ENCODE peak calls at places on chromosomes 16 and 17, in six cellular contexts. One of them, this sample, is unnamed.

GRCh38 chr17:21239680-21240374 is 13.4 kb downstream of the NATD1 start:
- DNase-seq in neural crest cell: no peak
- DNase-seq in kidney epithelial cell: no peak
- DNase-seq in glomerular endothelial cell: no peak
- DNase-seq in fibroblast of lung: peak
- DNase-seq in dermis blood vessel endothelial cell: peak
- DNase-seq in this sample: peak

GRCh38 chr17:47634870-47635269 is 14.8 kb upstream of the KPNB1 start:
- DNase-seq in neural crest cell: no peak
- DNase-seq in kidney epithelial cell: no peak
- DNase-seq in glomerular endothelial cell: no peak
- DNase-seq in fibroblast of lung: no peak
- DNase-seq in dermis blood vessel endothelial cell: no peak
- DNase-seq in this sample: no peak

GRCh38 chr16:4053663-4054479 is 62.4 kb downstream of the ADCY9 start:
- DNase-seq in neural crest cell: no peak
- DNase-seq in kidney epithelial cell: no peak
- DNase-seq in glomerular endothelial cell: peak
- DNase-seq in fibroblast of lung: peak
- DNase-seq in dermis blood vessel endothelial cell: peak
- DNase-seq in this sample: no peak

GRCh38 chr17:4969551-4970231 is 2.1 kb upstream of the SPAG7 start:
- DNase-seq in neural crest cell: no peak
- DNase-seq in kidney epithelial cell: no peak
- DNase-seq in glomerular endothelial cell: no peak
- DNase-seq in fibroblast of lung: peak
- DNase-seq in dermis blood vessel endothelial cell: no peak
- DNase-seq in this sample: no peak

GRCh38 chr16:85072947-85073346 is 39.3 kb downstream of the CIBAR2 start:
- DNase-seq in neural crest cell: no peak
- DNase-seq in kidney epithelial cell: no peak
- DNase-seq in glomerular endothelial cell: no peak
- DNase-seq in fibroblast of lung: peak
- DNase-seq in dermis blood vessel endothelial cell: no peak
- DNase-seq in this sample: peak

GRCh38 chr16:27641260-27641659 is 91.3 kb downstream of the KATNIP start:
- DNase-seq in neural crest cell: no peak
- DNase-seq in kidney epithelial cell: no peak
- DNase-seq in glomerular endothelial cell: no peak
- DNase-seq in fibroblast of lung: no peak
- DNase-seq in dermis blood vessel endothelial cell: no peak
- DNase-seq in this sample: no peak

GRCh38 chr16:84362410-84362809 is 5.9 kb upstream of the ATP2C2 start:
- DNase-seq in neural crest cell: peak
- DNase-seq in kidney epithelial cell: no peak
- DNase-seq in glomerular endothelial cell: no peak
- DNase-seq in fibroblast of lung: no peak
- DNase-seq in dermis blood vessel endothelial cell: no peak
- DNase-seq in this sample: no peak

GRCh38 chr17:82962163-82962720 is 117.2 kb upstream of the METRNL start:
- DNase-seq in neural crest cell: no peak
- DNase-seq in kidney epithelial cell: no peak
- DNase-seq in glomerular endothelial cell: no peak
- DNase-seq in fibroblast of lung: peak
- DNase-seq in dermis blood vessel endothelial cell: no peak
- DNase-seq in this sample: no peak

GRCh38 chr16:87161822-87162676 is 155.1 kb downstream of the C16orf95 start:
- DNase-seq in neural crest cell: no peak
- DNase-seq in kidney epithelial cell: no peak
- DNase-seq in glomerular endothelial cell: no peak
- DNase-seq in fibroblast of lung: no peak
- DNase-seq in dermis blood vessel endothelial cell: no peak
- DNase-seq in this sample: peak

GRCh38 chr16:48608452-48608851 is 1.5 kb downstream of the N4BP1 start:
- DNase-seq in neural crest cell: no peak
- DNase-seq in kidney epithelial cell: no peak
- DNase-seq in glomerular endothelial cell: no peak
- DNase-seq in fibroblast of lung: no peak
- DNase-seq in dermis blood vessel endothelial cell: no peak
- DNase-seq in this sample: peak

GRCh38 chr16:83661656-83662055 is 146.1 kb upstream of the HSBP1 start:
- DNase-seq in neural crest cell: no peak
- DNase-seq in kidney epithelial cell: no peak
- DNase-seq in glomerular endothelial cell: no peak
- DNase-seq in fibroblast of lung: no peak
- DNase-seq in dermis blood vessel endothelial cell: peak
- DNase-seq in this sample: no peak

GRCh38 chr17:28563475-28563874 is 7.8 kb downstream of the PIGS start:
- DNase-seq in neural crest cell: no peak
- DNase-seq in kidney epithelial cell: peak
- DNase-seq in glomerular endothelial cell: no peak
- DNase-seq in fibroblast of lung: peak
- DNase-seq in dermis blood vessel endothelial cell: peak
- DNase-seq in this sample: no peak

GRCh38 chr17:3667366-3668278 is 756 bp downstream of the TAX1BP3 start:
- DNase-seq in neural crest cell: peak
- DNase-seq in kidney epithelial cell: peak
- DNase-seq in glomerular endothelial cell: no peak
- DNase-seq in fibroblast of lung: peak
- DNase-seq in dermis blood vessel endothelial cell: peak
- DNase-seq in this sample: peak

GRCh38 chr17:8392274-8392673 is 5.4 kb downstream of the RNF222 start:
- DNase-seq in neural crest cell: no peak
- DNase-seq in kidney epithelial cell: no peak
- DNase-seq in glomerular endothelial cell: no peak
- DNase-seq in fibroblast of lung: no peak
- DNase-seq in dermis blood vessel endothelial cell: no peak
- DNase-seq in this sample: no peak

GRCh38 chr16:668519-669171 is 713 bp downstream of the RHOT2 start:
- DNase-seq in neural crest cell: no peak
- DNase-seq in kidney epithelial cell: no peak
- DNase-seq in glomerular endothelial cell: no peak
- DNase-seq in fibroblast of lung: no peak
- DNase-seq in dermis blood vessel endothelial cell: peak
- DNase-seq in this sample: peak

GRCh38 chr16:67071476-67072048 is 38.2 kb upstream of the PHAF1 start:
- DNase-seq in neural crest cell: no peak
- DNase-seq in kidney epithelial cell: no peak
- DNase-seq in glomerular endothelial cell: no peak
- DNase-seq in fibroblast of lung: no peak
- DNase-seq in dermis blood vessel endothelial cell: no peak
- DNase-seq in this sample: no peak

GRCh38 chr17:46035112-46035818 is 36.2 kb downstream of the STH start:
- DNase-seq in neural crest cell: no peak
- DNase-seq in kidney epithelial cell: no peak
- DNase-seq in glomerular endothelial cell: no peak
- DNase-seq in fibroblast of lung: no peak
- DNase-seq in dermis blood vessel endothelial cell: peak
- DNase-seq in this sample: no peak

GRCh38 chr17:6639651-6640535 is 618 bp downstream of the KIAA0753 start:
- DNase-seq in neural crest cell: peak
- DNase-seq in kidney epithelial cell: no peak
- DNase-seq in glomerular endothelial cell: no peak
- DNase-seq in fibroblast of lung: peak
- DNase-seq in dermis blood vessel endothelial cell: peak
- DNase-seq in this sample: peak

GRCh38 chr17:1087381-1088241 is 90.7 kb downstream of the TIMM22 start:
- DNase-seq in neural crest cell: peak
- DNase-seq in kidney epithelial cell: peak
- DNase-seq in glomerular endothelial cell: no peak
- DNase-seq in fibroblast of lung: no peak
- DNase-seq in dermis blood vessel endothelial cell: peak
- DNase-seq in this sample: no peak

GRCh38 chr16:20866792-20867191 is 33.4 kb downstream of the DCUN1D3 start:
- DNase-seq in neural crest cell: no peak
- DNase-seq in kidney epithelial cell: no peak
- DNase-seq in glomerular endothelial cell: no peak
- DNase-seq in fibroblast of lung: peak
- DNase-seq in dermis blood vessel endothelial cell: no peak
- DNase-seq in this sample: no peak

GRCh38 chr17:47275245-47275984 is 21.8 kb downstream of the ITGB3 start:
- DNase-seq in neural crest cell: no peak
- DNase-seq in kidney epithelial cell: peak
- DNase-seq in glomerular endothelial cell: no peak
- DNase-seq in fibroblast of lung: peak
- DNase-seq in dermis blood vessel endothelial cell: no peak
- DNase-seq in this sample: peak

GRCh38 chr17:50332196-50332595 is 13.7 kb upstream of the XYLT2 start:
- DNase-seq in neural crest cell: no peak
- DNase-seq in kidney epithelial cell: no peak
- DNase-seq in glomerular endothelial cell: no peak
- DNase-seq in fibroblast of lung: no peak
- DNase-seq in dermis blood vessel endothelial cell: no peak
- DNase-seq in this sample: no peak

GRCh38 chr16:68074850-68075249 is 10.3 kb upstream of the NFATC3 start:
- DNase-seq in neural crest cell: no peak
- DNase-seq in kidney epithelial cell: no peak
- DNase-seq in glomerular endothelial cell: no peak
- DNase-seq in fibroblast of lung: no peak
- DNase-seq in dermis blood vessel endothelial cell: no peak
- DNase-seq in this sample: no peak

GRCh38 chr16:67825119-67825518 is 17.0 kb upstream of the THAP11 start:
- DNase-seq in neural crest cell: no peak
- DNase-seq in kidney epithelial cell: no peak
- DNase-seq in glomerular endothelial cell: no peak
- DNase-seq in fibroblast of lung: no peak
- DNase-seq in dermis blood vessel endothelial cell: no peak
- DNase-seq in this sample: no peak

GRCh38 chr17:68733241-68734176 is 132.3 kb upstream of the FAM20A start:
- DNase-seq in neural crest cell: no peak
- DNase-seq in kidney epithelial cell: no peak
- DNase-seq in glomerular endothelial cell: no peak
- DNase-seq in fibroblast of lung: peak
- DNase-seq in dermis blood vessel endothelial cell: peak
- DNase-seq in this sample: no peak

GRCh38 chr16:53080345-53081031 is 25.7 kb downstream of the CHD9 start:
- DNase-seq in neural crest cell: no peak
- DNase-seq in kidney epithelial cell: no peak
- DNase-seq in glomerular endothelial cell: no peak
- DNase-seq in fibroblast of lung: peak
- DNase-seq in dermis blood vessel endothelial cell: peak
- DNase-seq in this sample: no peak

GRCh38 chr17:48795444-48796162 is 21.4 kb downstream of the TTLL6 start:
- DNase-seq in neural crest cell: no peak
- DNase-seq in kidney epithelial cell: peak
- DNase-seq in glomerular endothelial cell: no peak
- DNase-seq in fibroblast of lung: peak
- DNase-seq in dermis blood vessel endothelial cell: no peak
- DNase-seq in this sample: no peak

GRCh38 chr17:80791758-80792284 is 199.8 kb upstream of the CHMP6 start:
- DNase-seq in neural crest cell: no peak
- DNase-seq in kidney epithelial cell: peak
- DNase-seq in glomerular endothelial cell: peak
- DNase-seq in fibroblast of lung: peak
- DNase-seq in dermis blood vessel endothelial cell: peak
- DNase-seq in this sample: no peak

GRCh38 chr17:1298616-1299015 is 19.2 kb downstream of the TRARG1 start:
- DNase-seq in neural crest cell: no peak
- DNase-seq in kidney epithelial cell: no peak
- DNase-seq in glomerular endothelial cell: no peak
- DNase-seq in fibroblast of lung: no peak
- DNase-seq in dermis blood vessel endothelial cell: no peak
- DNase-seq in this sample: no peak

GRCh38 chr16:11734025-11734652 is 8.5 kb downstream of the TXNDC11 start:
- DNase-seq in neural crest cell: no peak
- DNase-seq in kidney epithelial cell: no peak
- DNase-seq in glomerular endothelial cell: no peak
- DNase-seq in fibroblast of lung: no peak
- DNase-seq in dermis blood vessel endothelial cell: no peak
- DNase-seq in this sample: peak

GRCh38 chr16:84663433-84664101 is 15.3 kb downstream of the KLHL36 start:
- DNase-seq in neural crest cell: no peak
- DNase-seq in kidney epithelial cell: no peak
- DNase-seq in glomerular endothelial cell: no peak
- DNase-seq in fibroblast of lung: no peak
- DNase-seq in dermis blood vessel endothelial cell: no peak
- DNase-seq in this sample: no peak

GRCh38 chr17:19239544-19239943 is 2.4 kb downstream of the EPN2 start:
- DNase-seq in neural crest cell: no peak
- DNase-seq in kidney epithelial cell: no peak
- DNase-seq in glomerular endothelial cell: no peak
- DNase-seq in fibroblast of lung: no peak
- DNase-seq in dermis blood vessel endothelial cell: no peak
- DNase-seq in this sample: no peak

GRCh38 chr17:3827124-3827773 is 18.8 kb downstream of the NCBP3 start:
- DNase-seq in neural crest cell: peak
- DNase-seq in kidney epithelial cell: peak
- DNase-seq in glomerular endothelial cell: peak
- DNase-seq in fibroblast of lung: peak
- DNase-seq in dermis blood vessel endothelial cell: peak
- DNase-seq in this sample: peak

GRCh38 chr16:7888421-7888820 is 555.8 kb downstream of the RBFOX1 start:
- DNase-seq in neural crest cell: no peak
- DNase-seq in kidney epithelial cell: no peak
- DNase-seq in glomerular endothelial cell: no peak
- DNase-seq in fibroblast of lung: no peak
- DNase-seq in dermis blood vessel endothelial cell: no peak
- DNase-seq in this sample: no peak

GRCh38 chr16:51137097-51137496 is 14.0 kb downstream of the SALL1 start:
- DNase-seq in neural crest cell: no peak
- DNase-seq in kidney epithelial cell: no peak
- DNase-seq in glomerular endothelial cell: no peak
- DNase-seq in fibroblast of lung: no peak
- DNase-seq in dermis blood vessel endothelial cell: no peak
- DNase-seq in this sample: no peak

GRCh38 chr16:30005341-30006094 is 5.3 kb downstream of the DOC2A start:
- DNase-seq in neural crest cell: peak
- DNase-seq in kidney epithelial cell: no peak
- DNase-seq in glomerular endothelial cell: no peak
- DNase-seq in fibroblast of lung: peak
- DNase-seq in dermis blood vessel endothelial cell: peak
- DNase-seq in this sample: peak

This sample was measured in erythroblast.